ENCODE peak calls at places on chromosomes 1 and 21, in ten cellular contexts. Y is endothelial cell of umbilical vein; M is colonic mucosa; T is A549; B is psoas muscle; E is HCT116; D is CD8-positive, alpha-beta T cell; H is neural progenitor cell; A is ascending aorta; F is uterus. N is an unnamed sample.
A peak's percentile ranks its signal among the peaks of the same experiment; 100 is the strongest.

GRCh38 chr1:150662811-150663210 is 33.4 kb upstream of the ENSA start:
- DNase-seq in Y (no peak), M (no peak), T (no peak), B (no peak), E (no peak), D (no peak), H (no peak), A (no peak), F (no peak), N (no peak)

GRCh38 chr21:33270986-33271385 is 4.8 kb downstream of the IL10RB start:
- DNase-seq in Y (no peak), M (no peak), T (no peak), B (no peak), E (no peak), D (no peak), H (no peak), A (no peak), F (no peak), N (no peak)

GRCh38 chr1:2834741-2835564 is 33.5 kb upstream of the TTC34 start:
- DNase-seq in Y (no peak), M (no peak), T (no peak), B (no peak), E (no peak), D (no peak), H (no peak), A (no peak), F (no peak), N (no peak)

GRCh38 chr1:220894025-220894923 is 15.0 kb downstream of the HLX start:
- DNase-seq in Y (no peak), M (no peak), T (no peak), B (no peak), E (no peak), D (no peak), H (peak; percentile 65), A (no peak), F (no peak), N (no peak)

GRCh38 chr1:112904071-112904830 is 51.7 kb downstream of the SLC16A1 start:
- DNase-seq in Y (no peak), M (no peak), T (no peak), B (no peak), E (peak; percentile 36), D (no peak), H (no peak), A (no peak), F (no peak), N (no peak)

GRCh38 chr1:27598902-27599528 is 4.9 kb downstream of the AHDC1 start:
- DNase-seq in Y (peak; percentile 85), M (peak; percentile 46), T (no peak), B (peak; percentile 82), E (no peak), D (no peak), H (peak; percentile 36), A (peak; percentile 56), F (peak; percentile 87), N (no peak)

GRCh38 chr1:213457733-213458132 is 406.7 kb downstream of the RPS6KC1 start:
- DNase-seq in Y (no peak), M (no peak), T (no peak), B (no peak), E (no peak), D (no peak), H (no peak), A (no peak), F (no peak), N (no peak)

GRCh38 chr1:97017895-97018294 is 296.3 kb downstream of the PTBP2 start:
- DNase-seq in Y (no peak), M (no peak), T (no peak), B (no peak), E (no peak), D (no peak), H (peak; percentile 73), A (no peak), F (no peak), N (no peak)

DNA sequence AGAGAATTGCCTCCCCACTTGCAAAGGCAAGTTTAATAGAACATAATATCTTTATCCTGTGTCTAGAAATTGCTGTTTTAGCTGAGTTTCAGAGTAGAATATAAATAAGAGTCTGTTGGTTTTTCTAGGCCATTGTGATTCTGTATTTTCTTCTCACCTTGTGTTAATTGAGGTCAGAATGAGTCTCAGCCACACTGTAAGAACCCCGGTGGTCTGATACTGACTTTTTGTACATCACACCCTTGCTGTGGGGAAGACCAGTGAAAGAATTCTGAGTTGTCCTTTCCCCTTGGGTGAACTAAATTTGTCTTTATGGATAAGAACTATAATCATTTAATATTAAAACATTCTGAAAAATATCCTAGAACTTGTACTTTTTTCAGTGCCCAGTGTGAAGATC is 6.8 kb downstream of the HIPK1 start:
- DNase-seq in Y (no peak), M (no peak), T (no peak), B (no peak), E (no peak), D (no peak), H (no peak), A (no peak), F (no peak), N (no peak)
- H3K4me1 ChIP-seq in Y (peaks cover 31% of the 10 kb centered on the region), M (peaks cover 7% of the 10 kb centered on the region), T (peaks cover 9% of the 10 kb centered on the region), B (peaks cover 78% of the 10 kb centered on the region), E (peaks cover 8% of the 10 kb centered on the region), D (peaks cover 94% of the 10 kb centered on the region), H (peaks cover 25% of the 10 kb centered on the region), A (peaks cover 4% of the 10 kb centered on the region), F (no peaks in the 10 kb centered on the region), N (peaks cover 9% of the 10 kb centered on the region)

GRCh38 chr1:8590696-8591351 is 226.6 kb downstream of the RERE start:
- DNase-seq in Y (no peak), M (no peak), T (no peak), B (no peak), E (no peak), D (no peak), H (no peak), A (no peak), F (no peak), N (no peak)

GRCh38 chr1:8586438-8586837 is 231.0 kb downstream of the RERE start:
- DNase-seq in Y (no peak), M (no peak), T (no peak), B (no peak), E (no peak), D (no peak), H (no peak), A (no peak), F (no peak), N (no peak)

GRCh38 chr1:8589571-8589970 is 227.9 kb downstream of the RERE start:
- DNase-seq in Y (no peak), M (no peak), T (no peak), B (no peak), E (no peak), D (no peak), H (peak; percentile 54), A (no peak), F (no peak), N (no peak)

GRCh38 chr1:8584316-8584715 is 233.1 kb downstream of the RERE start:
- DNase-seq in Y (no peak), M (no peak), T (no peak), B (no peak), E (no peak), D (no peak), H (no peak), A (no peak), F (no peak), N (no peak)

GRCh38 chr1:8587784-8588183 is 229.7 kb downstream of the RERE start:
- DNase-seq in Y (no peak), M (no peak), T (no peak), B (no peak), E (no peak), D (no peak), H (no peak), A (no peak), F (no peak), N (no peak)
- H3K4me3 ChIP-seq in Y (no peak overlapping the region), M (no peak overlapping the region), T (no peak overlapping the region), B (no peak overlapping the region), E (no peak overlapping the region), D (no peak overlapping the region), H (no peak overlapping the region), A (no peak overlapping the region), F (no peak overlapping the region), N (no peak overlapping the region)

DNA sequence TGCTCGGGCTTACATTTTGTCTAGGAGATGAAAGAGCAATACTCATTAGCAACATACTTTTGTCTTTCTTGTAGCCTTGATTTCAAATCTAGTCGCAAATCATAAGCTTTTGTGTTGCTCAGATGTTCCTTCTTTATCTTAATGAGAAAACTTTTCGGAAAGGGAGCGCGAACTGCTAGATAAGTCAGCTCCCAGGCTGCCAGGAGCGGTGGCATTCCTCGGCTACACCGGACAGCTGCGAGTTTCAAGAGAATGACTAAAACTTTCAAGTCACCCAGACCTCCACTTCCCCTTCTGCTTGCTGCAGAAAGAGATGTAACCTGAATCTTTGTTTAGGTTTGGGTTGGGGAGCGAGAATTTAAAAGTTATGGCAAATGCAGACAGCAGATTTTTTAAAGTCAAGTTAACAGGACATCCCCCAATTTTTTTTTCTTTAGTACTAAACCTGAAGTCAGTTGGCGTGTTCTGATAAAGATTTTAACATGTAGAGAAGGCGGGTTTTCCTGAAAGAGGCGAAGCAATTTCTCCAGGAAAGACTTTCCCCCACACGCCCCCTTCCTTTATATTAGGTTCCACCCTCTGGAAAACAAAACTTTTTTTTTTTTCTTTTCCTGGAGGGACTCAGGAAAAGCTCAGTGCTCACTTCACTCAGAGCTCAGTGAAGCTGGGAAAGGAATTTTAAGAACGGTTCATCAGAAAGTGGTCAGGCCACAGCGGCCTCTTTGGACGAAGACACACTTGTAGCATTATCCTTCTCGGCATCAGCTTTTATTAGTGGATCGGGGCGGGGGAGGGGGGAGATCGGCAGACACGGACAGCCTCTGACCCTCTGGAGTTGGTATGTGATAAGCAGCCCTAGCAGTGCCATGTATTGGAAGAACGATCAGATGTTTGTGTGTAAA is at the start of gene LHX8:
- DNase-seq in Y (peak; percentile 35), M (no peak), T (no peak), B (no peak), E (no peak), D (no peak), H (peak; percentile 80), A (no peak), F (no peak), N (no peak)
- H3K9me3 ChIP-seq in Y (no peaks in the 10 kb centered on the region), M (no peaks in the 10 kb centered on the region), T (no peaks in the 10 kb centered on the region), B (no peaks in the 10 kb centered on the region), E (no peaks in the 10 kb centered on the region), D (no peaks in the 10 kb centered on the region), H (no peaks in the 10 kb centered on the region), A (no peaks in the 10 kb centered on the region), F (no peaks in the 10 kb centered on the region), N (peaks cover 7% of the 10 kb centered on the region)

GRCh38 chr1:38780133-38780532 is 79.4 kb downstream of the RRAGC start:
- DNase-seq in Y (no peak), M (no peak), T (no peak), B (no peak), E (no peak), D (no peak), H (no peak), A (no peak), F (no peak), N (no peak)

GRCh38 chr1:38779491-38779890 is 80.1 kb downstream of the RRAGC start:
- DNase-seq in Y (no peak), M (no peak), T (no peak), B (no peak), E (no peak), D (no peak), H (no peak), A (no peak), F (no peak), N (no peak)

GRCh38 chr1:38784452-38785284 is 74.9 kb downstream of the RRAGC start:
- DNase-seq in Y (no peak), M (no peak), T (no peak), B (no peak), E (no peak), D (no peak), H (no peak), A (no peak), F (no peak), N (no peak)

GRCh38 chr1:38783659-38784229 is 75.8 kb downstream of the RRAGC start:
- DNase-seq in Y (no peak), M (no peak), T (no peak), B (no peak), E (no peak), D (no peak), H (peak; percentile 50), A (no peak), F (no peak), N (no peak)

DNA sequence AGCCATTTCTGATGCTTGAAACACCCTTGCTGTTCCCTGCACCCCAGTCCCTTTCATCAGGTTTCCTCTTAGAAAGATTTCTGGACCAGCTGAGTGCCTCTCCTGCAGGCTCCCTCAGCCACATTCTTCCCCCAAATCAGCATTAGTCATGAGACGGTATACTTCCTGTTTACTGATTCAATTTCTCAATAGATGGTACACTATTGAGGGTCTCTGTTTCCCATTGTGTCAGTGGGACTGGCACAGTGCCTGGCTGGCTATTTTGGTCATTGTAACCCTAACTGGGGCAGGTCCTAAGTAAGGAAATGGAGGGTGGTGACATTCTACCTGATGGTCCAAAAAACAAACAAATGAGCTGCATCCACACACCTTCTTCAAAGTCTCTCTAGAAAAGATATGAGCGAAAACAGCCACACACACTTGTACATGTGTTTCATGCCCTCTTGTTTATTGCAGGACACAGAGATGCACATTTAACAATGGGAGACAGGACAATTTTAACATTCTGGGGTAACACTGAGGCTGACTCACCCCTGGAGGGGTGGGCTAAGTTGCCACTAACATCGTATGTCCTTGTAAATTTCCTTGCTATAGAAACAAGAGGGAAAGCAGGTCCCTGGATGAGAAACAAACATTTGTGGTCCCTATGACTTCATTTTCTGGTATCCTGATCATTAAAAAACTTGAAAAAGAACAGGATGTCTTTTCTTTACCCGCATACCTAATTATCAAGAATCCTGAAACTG is 77.5 kb downstream of the RRAGC start:
- DNase-seq in Y (no peak), M (no peak), T (no peak), B (no peak), E (no peak), D (no peak), H (no peak), A (no peak), F (no peak), N (no peak)
- H3K4me1 ChIP-seq in Y (no peaks in the 10 kb centered on the region), M (no peaks in the 10 kb centered on the region), T (no peaks in the 10 kb centered on the region), B (no peaks in the 10 kb centered on the region), E (peaks cover 16% of the 10 kb centered on the region), D (no peaks in the 10 kb centered on the region), H (peaks cover 10% of the 10 kb centered on the region), A (no peaks in the 10 kb centered on the region), F (no peaks in the 10 kb centered on the region), N (no peaks in the 10 kb centered on the region)

N was measured in Peyer's patch.